ENCODE peak calls at places on chromosomes 2 and 18, in seven cellular contexts. One of them, this sample, is unnamed.

GRCh38 chr2:84817239-84817655 is 63.6 kb downstream of the TRABD2A start:
- DNase-seq in AG08396: no peak
- DNase-seq in ELR: no peak
- DNase-seq in psoas muscle: no peak
- DNase-seq in HT-29: no peak
- DNase-seq in Karpas-422: peak
- DNase-seq in GM20000: peak
- DNase-seq in this sample: no peak

GRCh38 chr18:80147037-80147417 is 38.0 kb downstream of the ADNP2 start:
- DNase-seq in AG08396: no peak
- DNase-seq in Karpas-422: no peak
- DNase-seq in HT-29: peak
- DNase-seq in GM20000: no peak
- DNase-seq in psoas muscle: no peak
- DNase-seq in ELR: peak
- DNase-seq in this sample: no peak

GRCh38 chr2:26483501-26483900 is 5.6 kb upstream of the OTOF start:
- DNase-seq in ELR: no peak
- DNase-seq in Karpas-422: no peak
- DNase-seq in HT-29: no peak
- DNase-seq in GM20000: no peak
- DNase-seq in AG08396: no peak
- DNase-seq in psoas muscle: no peak
- DNase-seq in this sample: no peak

GRCh38 chr2:205721057-205721767 is 38.9 kb downstream of the NRP2 start:
- DNase-seq in AG08396: no peak
- DNase-seq in GM20000: no peak
- DNase-seq in HT-29: no peak
- DNase-seq in psoas muscle: no peak
- DNase-seq in ELR: peak
- DNase-seq in Karpas-422: peak
- DNase-seq in this sample: peak

GRCh38 chr2:63698825-63699548 is 110.2 kb downstream of the MDH1 start:
- DNase-seq in psoas muscle: peak
- DNase-seq in HT-29: peak
- DNase-seq in GM20000: peak
- DNase-seq in AG08396: peak
- DNase-seq in Karpas-422: peak
- DNase-seq in ELR: peak
- DNase-seq in this sample: peak

GRCh38 chr2:235170536-235171510 is 219.0 kb downstream of the SH3BP4 start:
- DNase-seq in AG08396: peak
- DNase-seq in psoas muscle: peak
- DNase-seq in HT-29: peak
- DNase-seq in ELR: peak
- DNase-seq in GM20000: no peak
- DNase-seq in Karpas-422: no peak
- DNase-seq in this sample: peak

GRCh38 chr2:209368924-209369323 is 54.9 kb upstream of the MAP2 start:
- DNase-seq in ELR: peak
- DNase-seq in GM20000: no peak
- DNase-seq in Karpas-422: no peak
- DNase-seq in AG08396: peak
- DNase-seq in psoas muscle: no peak
- DNase-seq in HT-29: peak
- DNase-seq in this sample: peak

GRCh38 chr2:151711025-151711424 is 23.3 kb downstream of the NEB start:
- DNase-seq in GM20000: no peak
- DNase-seq in psoas muscle: no peak
- DNase-seq in AG08396: no peak
- DNase-seq in Karpas-422: no peak
- DNase-seq in HT-29: no peak
- DNase-seq in ELR: no peak
- DNase-seq in this sample: no peak

GRCh38 chr2:6590442-6590841 is 275.3 kb downstream of the CMPK2 start:
- DNase-seq in AG08396: no peak
- DNase-seq in Karpas-422: no peak
- DNase-seq in ELR: no peak
- DNase-seq in psoas muscle: no peak
- DNase-seq in GM20000: no peak
- DNase-seq in HT-29: no peak
- DNase-seq in this sample: no peak

GRCh38 chr2:190404487-190404886 is 3.7 kb upstream of the MFSD6 start:
- DNase-seq in psoas muscle: no peak
- DNase-seq in HT-29: peak
- DNase-seq in Karpas-422: no peak
- DNase-seq in ELR: peak
- DNase-seq in AG08396: peak
- DNase-seq in GM20000: no peak
- DNase-seq in this sample: no peak

GRCh38 chr18:46917808-46918600 is 602 bp downstream of the KATNAL2 start:
- DNase-seq in HT-29: peak
- DNase-seq in ELR: peak
- DNase-seq in AG08396: peak
- DNase-seq in Karpas-422: peak
- DNase-seq in psoas muscle: peak
- DNase-seq in GM20000: peak
- DNase-seq in this sample: peak

GRCh38 chr2:102514061-102514785 is 41.2 kb downstream of the SLC9A4 start:
- DNase-seq in psoas muscle: no peak
- DNase-seq in HT-29: peak
- DNase-seq in Karpas-422: no peak
- DNase-seq in AG08396: peak
- DNase-seq in ELR: peak
- DNase-seq in GM20000: no peak
- DNase-seq in this sample: peak

GRCh38 chr2:121502781-121503180 is 27.9 kb upstream of the RNU4ATAC start:
- DNase-seq in AG08396: no peak
- DNase-seq in HT-29: no peak
- DNase-seq in ELR: peak
- DNase-seq in Karpas-422: no peak
- DNase-seq in psoas muscle: no peak
- DNase-seq in GM20000: no peak
- DNase-seq in this sample: no peak

GRCh38 chr18:67581178-67581577 is 64.7 kb upstream of the DSEL start:
- DNase-seq in GM20000: no peak
- DNase-seq in ELR: no peak
- DNase-seq in Karpas-422: no peak
- DNase-seq in psoas muscle: no peak
- DNase-seq in HT-29: no peak
- DNase-seq in AG08396: no peak
- DNase-seq in this sample: no peak

GRCh38 chr2:709138-709779 is 32.1 kb upstream of the TMEM18 start:
- DNase-seq in GM20000: no peak
- DNase-seq in Karpas-422: no peak
- DNase-seq in psoas muscle: no peak
- DNase-seq in HT-29: no peak
- DNase-seq in ELR: no peak
- DNase-seq in AG08396: no peak
- DNase-seq in this sample: no peak

GRCh38 chr2:227447606-227448005 is 24.4 kb upstream of the AGFG1 start:
- DNase-seq in AG08396: peak
- DNase-seq in psoas muscle: no peak
- DNase-seq in Karpas-422: no peak
- DNase-seq in ELR: peak
- DNase-seq in GM20000: no peak
- DNase-seq in HT-29: no peak
- DNase-seq in this sample: no peak

GRCh38 chr2:212732860-212733259 is 194.3 kb upstream of the ERBB4 start:
- DNase-seq in HT-29: no peak
- DNase-seq in ELR: no peak
- DNase-seq in GM20000: no peak
- DNase-seq in AG08396: no peak
- DNase-seq in Karpas-422: no peak
- DNase-seq in psoas muscle: no peak
- DNase-seq in this sample: no peak

GRCh38 chr2:111238336-111238735 is 117.6 kb downstream of the BCL2L11 start:
- DNase-seq in Karpas-422: no peak
- DNase-seq in HT-29: no peak
- DNase-seq in psoas muscle: no peak
- DNase-seq in GM20000: no peak
- DNase-seq in AG08396: no peak
- DNase-seq in ELR: no peak
- DNase-seq in this sample: no peak

GRCh38 chr2:128354161-128354560 is 35.5 kb upstream of the HS6ST1 start:
- DNase-seq in AG08396: no peak
- DNase-seq in psoas muscle: no peak
- DNase-seq in GM20000: no peak
- DNase-seq in HT-29: no peak
- DNase-seq in Karpas-422: no peak
- DNase-seq in ELR: no peak
- DNase-seq in this sample: no peak

GRCh38 chr2:227570615-227571014 is 28.1 kb upstream of the SCYGR2 start:
- DNase-seq in Karpas-422: no peak
- DNase-seq in ELR: no peak
- DNase-seq in psoas muscle: no peak
- DNase-seq in HT-29: no peak
- DNase-seq in GM20000: no peak
- DNase-seq in AG08396: no peak
- DNase-seq in this sample: no peak

GRCh38 chr18:37409870-37410269 is 155.7 kb downstream of the CELF4 start:
- DNase-seq in ELR: no peak
- DNase-seq in HT-29: no peak
- DNase-seq in psoas muscle: no peak
- DNase-seq in GM20000: no peak
- DNase-seq in Karpas-422: no peak
- DNase-seq in AG08396: no peak
- DNase-seq in this sample: no peak

GRCh38 chr18:2497797-2498196 is 73.5 kb downstream of the METTL4 start:
- DNase-seq in AG08396: no peak
- DNase-seq in HT-29: no peak
- DNase-seq in Karpas-422: no peak
- DNase-seq in ELR: no peak
- DNase-seq in psoas muscle: no peak
- DNase-seq in GM20000: no peak
- DNase-seq in this sample: no peak

GRCh38 chr2:6580982-6581381 is 284.7 kb downstream of the CMPK2 start:
- DNase-seq in AG08396: no peak
- DNase-seq in HT-29: no peak
- DNase-seq in Karpas-422: no peak
- DNase-seq in psoas muscle: no peak
- DNase-seq in GM20000: no peak
- DNase-seq in ELR: peak
- DNase-seq in this sample: no peak

GRCh38 chr2:3633089-3633981 is 24.7 kb upstream of the ALLC start:
- DNase-seq in GM20000: no peak
- DNase-seq in Karpas-422: no peak
- DNase-seq in HT-29: no peak
- DNase-seq in ELR: peak
- DNase-seq in AG08396: no peak
- DNase-seq in psoas muscle: peak
- DNase-seq in this sample: no peak

GRCh38 chr18:44859751-44860458 is 179.2 kb downstream of the SETBP1 start:
- DNase-seq in psoas muscle: no peak
- DNase-seq in GM20000: no peak
- DNase-seq in HT-29: no peak
- DNase-seq in AG08396: no peak
- DNase-seq in Karpas-422: no peak
- DNase-seq in ELR: no peak
- DNase-seq in this sample: no peak

GRCh38 chr2:88828397-88829137 is 137.1 kb downstream of the RPIA start:
- DNase-seq in GM20000: no peak
- DNase-seq in psoas muscle: peak
- DNase-seq in Karpas-422: peak
- DNase-seq in AG08396: no peak
- DNase-seq in ELR: peak
- DNase-seq in HT-29: no peak
- DNase-seq in this sample: no peak

GRCh38 chr18:55150001-55150400 is 190.7 kb upstream of the CCDC68 start:
- DNase-seq in ELR: no peak
- DNase-seq in AG08396: no peak
- DNase-seq in HT-29: no peak
- DNase-seq in psoas muscle: no peak
- DNase-seq in Karpas-422: no peak
- DNase-seq in GM20000: no peak
- DNase-seq in this sample: no peak

GRCh38 chr2:37644191-37644590 is 27.3 kb downstream of the CDC42EP3 start:
- DNase-seq in HT-29: no peak
- DNase-seq in psoas muscle: no peak
- DNase-seq in AG08396: no peak
- DNase-seq in Karpas-422: no peak
- DNase-seq in ELR: no peak
- DNase-seq in GM20000: no peak
- DNase-seq in this sample: no peak

GRCh38 chr2:169491378-169491777 is 12.1 kb downstream of the BBS5 start:
- DNase-seq in GM20000: no peak
- DNase-seq in ELR: no peak
- DNase-seq in Karpas-422: no peak
- DNase-seq in HT-29: no peak
- DNase-seq in AG08396: no peak
- DNase-seq in psoas muscle: no peak
- DNase-seq in this sample: no peak

GRCh38 chr2:234792566-234792965 is 159.3 kb upstream of the SH3BP4 start:
- DNase-seq in HT-29: no peak
- DNase-seq in Karpas-422: no peak
- DNase-seq in psoas muscle: no peak
- DNase-seq in ELR: peak
- DNase-seq in GM20000: no peak
- DNase-seq in AG08396: no peak
- DNase-seq in this sample: no peak

GRCh38 chr18:22632191-22632590 is 214.5 kb upstream of the CTAGE1 start:
- DNase-seq in GM20000: no peak
- DNase-seq in AG08396: no peak
- DNase-seq in psoas muscle: no peak
- DNase-seq in HT-29: no peak
- DNase-seq in ELR: no peak
- DNase-seq in Karpas-422: no peak
- DNase-seq in this sample: no peak

GRCh38 chr2:42116195-42117181 is 52.7 kb upstream of the EML4 start:
- DNase-seq in Karpas-422: no peak
- DNase-seq in GM20000: no peak
- DNase-seq in HT-29: no peak
- DNase-seq in psoas muscle: no peak
- DNase-seq in AG08396: no peak
- DNase-seq in ELR: no peak
- DNase-seq in this sample: no peak

GRCh38 chr2:160918909-160919503 is 241.2 kb upstream of the TANK start:
- DNase-seq in AG08396: peak
- DNase-seq in GM20000: peak
- DNase-seq in ELR: peak
- DNase-seq in HT-29: peak
- DNase-seq in psoas muscle: peak
- DNase-seq in Karpas-422: peak
- DNase-seq in this sample: peak

GRCh38 chr2:149858916-149859634 is 271.5 kb upstream of the MMADHC start:
- DNase-seq in ELR: peak
- DNase-seq in AG08396: no peak
- DNase-seq in GM20000: no peak
- DNase-seq in HT-29: no peak
- DNase-seq in psoas muscle: no peak
- DNase-seq in Karpas-422: no peak
- DNase-seq in this sample: no peak

GRCh38 chr2:98936133-98936916 is at the start of gene CRACDL:
- DNase-seq in GM20000: peak
- DNase-seq in HT-29: no peak
- DNase-seq in psoas muscle: no peak
- DNase-seq in ELR: no peak
- DNase-seq in Karpas-422: no peak
- DNase-seq in AG08396: peak
- DNase-seq in this sample: no peak

GRCh38 chr2:71409611-71410010 is 43.8 kb upstream of the DYSF start:
- DNase-seq in psoas muscle: no peak
- DNase-seq in GM20000: no peak
- DNase-seq in Karpas-422: no peak
- DNase-seq in AG08396: no peak
- DNase-seq in ELR: no peak
- DNase-seq in HT-29: no peak
- DNase-seq in this sample: no peak

GRCh38 chr2:37418956-37419355 is 74.5 kb downstream of the QPCT start:
- DNase-seq in HT-29: no peak
- DNase-seq in GM20000: no peak
- DNase-seq in psoas muscle: no peak
- DNase-seq in ELR: peak
- DNase-seq in Karpas-422: no peak
- DNase-seq in AG08396: no peak
- DNase-seq in this sample: no peak